ENCODE peak calls at places on chromosomes 1 and 21, in four cellular contexts. One of them, this sample, is unnamed.
A peak's percentile ranks its signal among the peaks of the same experiment; 100 is the strongest.

GRCh38 chr1:108569097-108569728 is 9.3 kb downstream of the EEIG2 start:
- DNase-seq in HT-29: no peak
- DNase-seq in activated naive CD4-positive, alpha-beta T cell treated with Interleukin-2 at 50 U/mL for 16 hours: no peak
- DNase-seq in psoas muscle: no peak
- DNase-seq in this sample: no peak

GRCh38 chr1:229993060-229993459 is 74.0 kb upstream of the GALNT2 start:
- DNase-seq in HT-29: no peak
- DNase-seq in activated naive CD4-positive, alpha-beta T cell treated with Interleukin-2 at 50 U/mL for 16 hours: no peak
- DNase-seq in psoas muscle: no peak
- DNase-seq in this sample: no peak

GRCh38 chr1:185699874-185700273 is 34.3 kb upstream of the HMCN1 start:
- DNase-seq in HT-29: no peak
- DNase-seq in activated naive CD4-positive, alpha-beta T cell treated with Interleukin-2 at 50 U/mL for 16 hours: no peak
- DNase-seq in psoas muscle: no peak
- DNase-seq in this sample: peak; percentile 16

GRCh38 chr1:185570962-185571361 is 163.2 kb upstream of the HMCN1 start:
- DNase-seq in HT-29: no peak
- DNase-seq in activated naive CD4-positive, alpha-beta T cell treated with Interleukin-2 at 50 U/mL for 16 hours: no peak
- DNase-seq in psoas muscle: no peak
- DNase-seq in this sample: no peak

GRCh38 chr1:6393400-6394187 is at the start of gene ACOT7:
- DNase-seq in HT-29: peak; percentile 89
- DNase-seq in activated naive CD4-positive, alpha-beta T cell treated with Interleukin-2 at 50 U/mL for 16 hours: peak; percentile 91
- DNase-seq in psoas muscle: peak; percentile 91
- DNase-seq in this sample: no peak

GRCh38 chr1:199010492-199010891 is 371.7 kb downstream of the PTPRC start:
- DNase-seq in HT-29: no peak
- DNase-seq in activated naive CD4-positive, alpha-beta T cell treated with Interleukin-2 at 50 U/mL for 16 hours: no peak
- DNase-seq in psoas muscle: no peak
- DNase-seq in this sample: no peak

GRCh38 chr1:203539831-203540546 is 46.0 kb downstream of the OPTC start:
- DNase-seq in HT-29: no peak
- DNase-seq in activated naive CD4-positive, alpha-beta T cell treated with Interleukin-2 at 50 U/mL for 16 hours: no peak
- DNase-seq in psoas muscle: no peak
- DNase-seq in this sample: no peak

GRCh38 chr21:15472641-15473040 is 257.1 kb upstream of the USP25 start:
- DNase-seq in HT-29: no peak
- DNase-seq in activated naive CD4-positive, alpha-beta T cell treated with Interleukin-2 at 50 U/mL for 16 hours: no peak
- DNase-seq in psoas muscle: no peak
- DNase-seq in this sample: no peak

GRCh38 chr1:30407030-30407861 is 316.1 kb downstream of the MATN1 start:
- DNase-seq in HT-29: no peak
- DNase-seq in activated naive CD4-positive, alpha-beta T cell treated with Interleukin-2 at 50 U/mL for 16 hours: no peak
- DNase-seq in psoas muscle: no peak
- DNase-seq in this sample: no peak

GRCh38 chr1:227894306-227894721 is 53.4 kb downstream of the WNT9A start:
- DNase-seq in HT-29: no peak
- DNase-seq in activated naive CD4-positive, alpha-beta T cell treated with Interleukin-2 at 50 U/mL for 16 hours: no peak
- DNase-seq in psoas muscle: peak; percentile 7
- DNase-seq in this sample: no peak

GRCh38 chr1:233673947-233674431 is 60.1 kb downstream of the KCNK1 start:
- DNase-seq in HT-29: peak; percentile 59
- DNase-seq in activated naive CD4-positive, alpha-beta T cell treated with Interleukin-2 at 50 U/mL for 16 hours: no peak
- DNase-seq in psoas muscle: no peak
- DNase-seq in this sample: no peak

GRCh38 chr1:25055045-25055780 is 125.1 kb upstream of the RUNX3 start:
- DNase-seq in HT-29: no peak
- DNase-seq in activated naive CD4-positive, alpha-beta T cell treated with Interleukin-2 at 50 U/mL for 16 hours: no peak
- DNase-seq in psoas muscle: no peak
- DNase-seq in this sample: no peak

GRCh38 chr1:53188099-53188498 is 8.5 kb upstream of the CPT2 start:
- DNase-seq in HT-29: no peak
- DNase-seq in activated naive CD4-positive, alpha-beta T cell treated with Interleukin-2 at 50 U/mL for 16 hours: no peak
- DNase-seq in psoas muscle: no peak
- DNase-seq in this sample: no peak

GRCh38 chr1:1594602-1594981 is 5.3 kb downstream of the FNDC10 start:
- DNase-seq in HT-29: peak; percentile 42
- DNase-seq in activated naive CD4-positive, alpha-beta T cell treated with Interleukin-2 at 50 U/mL for 16 hours: no peak
- DNase-seq in psoas muscle: no peak
- DNase-seq in this sample: no peak

GRCh38 chr1:246104927-246105326 is 402.2 kb downstream of the SMYD3 start:
- DNase-seq in HT-29: no peak
- DNase-seq in activated naive CD4-positive, alpha-beta T cell treated with Interleukin-2 at 50 U/mL for 16 hours: no peak
- DNase-seq in psoas muscle: no peak
- DNase-seq in this sample: no peak

GRCh38 chr1:218488986-218489385 is 143.8 kb downstream of the TGFB2 start:
- DNase-seq in HT-29: no peak
- DNase-seq in activated naive CD4-positive, alpha-beta T cell treated with Interleukin-2 at 50 U/mL for 16 hours: no peak
- DNase-seq in psoas muscle: no peak
- DNase-seq in this sample: no peak

GRCh38 chr1:223542831-223543230 is 122.7 kb downstream of the CAPN8 start:
- DNase-seq in HT-29: no peak
- DNase-seq in activated naive CD4-positive, alpha-beta T cell treated with Interleukin-2 at 50 U/mL for 16 hours: no peak
- DNase-seq in psoas muscle: no peak
- DNase-seq in this sample: no peak

This sample was measured in iPS DF 6.9.